ENCODE peak calls at places on chromosomes 6 and 20, in seven cellular contexts. L, R, Y, K, I, B and V are unnamed samples.
A peak's percentile ranks its signal among the peaks of the same experiment; 100 is the strongest.

GRCh38 chr6:89412071-89413005 is at the start of gene RRAGD:
- DNase-seq in L (no peak), Y (no peak), B (peak; percentile 9), R (peak; percentile 4), K (peak; percentile 91), I (no peak), V (peak; percentile 65)

GRCh38 chr20:51886341-51886740 is 84.0 kb upstream of the SALL4 start:
- DNase-seq in Y (no peak), R (no peak), I (no peak), K (no peak), L (no peak), B (no peak), V (no peak)

GRCh38 chr20:723756-724155 is 44.5 kb downstream of the SLC52A3 start:
- DNase-seq in L (no peak), B (no peak), Y (no peak), R (no peak), I (no peak), K (no peak), V (peak; percentile 46)

GRCh38 chr6:127190552-127190951 is 72.1 kb downstream of the RSPO3 start:
- DNase-seq in R (peak; percentile 34), B (peak; percentile 29), L (no peak), Y (no peak), I (no peak), K (no peak), V (no peak)

GRCh38 chr6:159008656-159009288 is 8.8 kb upstream of the RSPH3 start:
- DNase-seq in B (peak; percentile 31), K (peak; percentile 8), I (peak; percentile 25), Y (no peak), L (no peak), R (no peak), V (peak; percentile 6)

GRCh38 chr20:10876558-10876957 is 202.8 kb upstream of the JAG1 start:
- DNase-seq in Y (no peak), I (no peak), R (no peak), K (no peak), B (no peak), L (no peak), V (no peak)

GRCh38 chr6:153117986-153118886 is 12.8 kb downstream of the RGS17 start:
- DNase-seq in B (no peak), R (peak; percentile 21), L (peak; percentile 57), K (no peak), I (no peak), Y (no peak), V (no peak)

GRCh38 chr6:108944707-108945685 is 96.8 kb downstream of the ARMC2 start:
- DNase-seq in I (no peak), R (no peak), K (no peak), B (no peak), Y (no peak), L (no peak), V (no peak)

GRCh38 chr6:111119550-111120329 is 32.4 kb downstream of the SLC16A10 start:
- DNase-seq in B (no peak), K (no peak), L (no peak), Y (no peak), R (no peak), I (no peak), V (no peak)

GRCh38 chr6:111118816-111119215 is 31.5 kb downstream of the SLC16A10 start:
- DNase-seq in R (no peak), Y (no peak), B (no peak), K (no peak), I (no peak), L (no peak), V (no peak)

GRCh38 chr6:111113731-111114438 is 26.6 kb downstream of the SLC16A10 start:
- DNase-seq in K (peak; percentile 47), B (peak; percentile 20), Y (no peak), R (no peak), I (no peak), L (no peak), V (no peak)

GRCh38 chr6:111114484-111114883 is 27.2 kb downstream of the SLC16A10 start:
- DNase-seq in I (no peak), B (no peak), L (no peak), K (no peak), Y (no peak), R (no peak), V (no peak)
- TF ChIP-seq JUND in I (no peak), B (no peak), L (no peak), K (no peak), Y (no peak), R (no peak), V (no peak)

GRCh38 chr6:20997143-20997792 is 463.0 kb downstream of the CDKAL1 start:
- DNase-seq in B (no peak), R (no peak), K (no peak), L (no peak), I (no peak), Y (no peak), V (no peak)
- TF ChIP-seq JUND in B (no peak), R (no peak), K (no peak), L (no peak), I (no peak), Y (no peak), V (no peak)

GRCh38 chr20:19440660-19441527 is 228.5 kb downstream of the SLC24A3 start:
- DNase-seq in L (no peak), B (no peak), Y (no peak), K (no peak), I (no peak), R (no peak), V (no peak)
- TF ChIP-seq JUND in L (no peak), B (no peak), Y (no peak), K (no peak), I (no peak), R (no peak), V (no peak)

DNA sequence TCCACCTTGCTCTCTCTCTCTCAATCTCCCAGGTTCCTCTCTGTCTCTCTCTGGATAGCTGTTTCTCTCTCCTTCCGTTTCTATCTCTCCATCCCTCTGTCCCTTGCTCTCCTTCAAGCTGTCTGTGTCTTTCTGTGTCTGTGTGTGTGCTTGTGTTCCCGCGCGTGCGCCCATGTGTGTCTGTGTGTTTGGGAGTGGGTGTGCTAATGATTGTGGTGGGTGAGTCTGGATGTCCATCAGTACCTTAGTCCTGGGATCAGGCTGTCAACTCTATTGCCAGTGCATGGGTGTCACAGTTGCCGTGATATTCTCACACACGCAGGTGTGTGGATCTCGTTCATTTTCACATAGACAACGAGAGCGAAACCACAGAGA is 1380.6 kb upstream of the DEFB115 start:
- DNase-seq in K (peak; percentile 25), B (no peak), L (no peak), R (no peak), I (no peak), Y (no peak), V (no peak)
- TF ChIP-seq JUND in K (no peak), B (no peak), L (no peak), R (no peak), I (no peak), Y (no peak), V (no peak)

GRCh38 chr6:1790684-1791083 is 181.0 kb downstream of the FOXC1 start:
- DNase-seq in Y (no peak), I (no peak), K (no peak), B (peak; percentile 27), L (no peak), R (no peak), V (no peak)

GRCh38 chr6:1796706-1797529 is 187.2 kb downstream of the FOXC1 start:
- DNase-seq in Y (no peak), R (no peak), B (no peak), K (no peak), I (no peak), L (no peak), V (no peak)

GRCh38 chr6:1789092-1789491 is 179.4 kb downstream of the FOXC1 start:
- DNase-seq in K (no peak), R (no peak), B (peak; percentile 75), L (no peak), Y (no peak), I (no peak), V (no peak)

GRCh38 chr6:1795923-1796322 is 186.2 kb downstream of the FOXC1 start:
- DNase-seq in L (no peak), I (no peak), K (no peak), Y (no peak), R (no peak), B (no peak), V (no peak)

DNA sequence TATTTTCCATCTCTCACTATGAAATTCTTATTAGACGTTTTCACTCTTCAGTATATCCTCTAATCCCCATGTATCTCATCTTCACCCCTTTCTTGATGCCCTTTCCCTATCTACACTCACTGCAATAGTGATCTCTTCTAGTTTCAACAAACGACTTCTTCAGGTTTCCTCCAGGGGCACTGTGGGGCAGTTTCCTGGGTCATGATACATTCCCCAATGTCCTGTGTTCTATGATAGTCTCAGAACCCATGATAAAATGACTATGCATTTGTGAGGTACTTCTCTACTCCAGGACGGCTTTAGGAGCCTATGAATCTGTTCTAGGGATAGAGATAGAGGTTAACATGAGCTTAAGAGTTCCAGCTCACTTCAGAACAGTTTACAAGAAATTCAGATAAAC is 183.3 kb downstream of the FOXC1 start:
- DNase-seq in K (no peak), B (peak; percentile 58), I (peak; percentile 53), Y (no peak), R (peak; percentile 26), L (no peak), V (peak; percentile 18)
- TF ChIP-seq JUND in K (no peak), B (no peak), I (no peak), Y (no peak), R (no peak), L (no peak), V (no peak)

GRCh38 chr6:118548136-118548535 is at the start of gene PLN:
- DNase-seq in L (no peak), R (no peak), Y (no peak), B (peak; percentile 12), K (no peak), I (no peak), V (no peak)

GRCh38 chr6:118553132-118553531 is 5.0 kb downstream of the PLN start:
- DNase-seq in L (no peak), I (no peak), B (no peak), R (no peak), K (no peak), Y (no peak), V (no peak)

GRCh38 chr6:118554698-118555097 is 6.6 kb downstream of the PLN start:
- DNase-seq in R (no peak), K (no peak), I (no peak), B (no peak), Y (no peak), L (no peak), V (no peak)

GRCh38 chr6:118551673-118552063 is 3.6 kb downstream of the PLN start:
- DNase-seq in B (no peak), Y (no peak), I (no peak), L (no peak), R (no peak), K (no peak), V (no peak)

DNA sequence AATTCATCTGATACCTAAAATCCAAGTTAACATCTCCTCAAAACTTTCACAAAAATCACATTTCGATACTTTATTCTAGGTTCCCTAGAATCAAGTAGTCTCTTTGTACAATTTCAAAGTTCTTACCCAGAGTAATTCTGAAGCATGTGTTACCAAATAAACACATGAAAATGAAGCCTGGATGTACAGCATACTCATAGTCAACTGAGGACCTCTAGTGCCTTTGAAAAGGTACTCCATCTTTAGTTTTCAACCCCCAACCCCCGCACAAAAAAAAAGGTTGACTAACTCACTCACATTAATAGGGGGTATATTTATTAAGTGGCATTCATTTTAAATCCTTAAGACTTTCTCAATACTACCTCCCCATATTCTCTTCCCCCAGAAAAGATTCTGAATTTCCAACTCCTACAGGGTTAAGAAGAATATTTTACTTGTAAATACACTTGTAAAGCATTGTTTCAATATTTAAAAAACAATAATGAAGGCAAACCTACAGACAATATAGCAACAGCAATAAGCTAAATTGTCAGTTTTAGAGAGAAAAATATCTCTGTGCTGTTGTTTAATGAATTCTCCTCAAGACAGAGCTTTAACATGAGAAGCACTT is 3.1 kb downstream of the PLN start:
- DNase-seq in Y (no peak), R (peak; percentile 37), K (peak; percentile 41), I (peak; percentile 44), L (no peak), B (peak; percentile 59), V (peak; percentile 52)
- TF ChIP-seq JUND in Y (no peak), R (no peak), K (no peak), I (no peak), L (no peak), B (no peak), V (no peak)